ENCODE peak calls at places on chromosomes 5 and 9, in four cellular contexts. M is HepG2, D is K562, O is WTC11. C is an unnamed sample.

GRCh38 chr9:76414656-76415055 is 20.4 kb upstream of the RFK start:
- DNase-seq in M (no peak), D (no peak), O (no peak), C (peak; percentile 48)

GRCh38 chr5:2740849-2741555 is 10.5 kb downstream of the IRX2 start:
- DNase-seq in M (no peak), D (no peak), O (no peak), C (no peak)

GRCh38 chr9:13026956-13027355 is 252.1 kb downstream of the LURAP1L start:
- DNase-seq in M (no peak), D (no peak), O (no peak), C (no peak)

GRCh38 chr9:90801507-90802289 is at the start of gene SYK:
- DNase-seq in M (no peak), D (peak; percentile 50), O (peak; percentile 67), C (no peak)

GRCh38 chr9:137305060-137305787 is 3.2 kb upstream of the NRARP start:
- DNase-seq in M (no peak), D (peak; percentile 43), O (peak; percentile 69), C (no peak)

GRCh38 chr9:93950619-93951601 is 4.2 kb downstream of the BARX1 start:
- DNase-seq in M (no peak), D (no peak), O (peak; percentile 62), C (no peak)

GRCh38 chr5:170266570-170267379 is 30.8 kb downstream of the LCP2 start:
- DNase-seq in M (no peak), D (no peak), O (no peak), C (no peak)

GRCh38 chr5:593511-593910 is 18.6 kb upstream of the CEP72 start:
- DNase-seq in M (no peak), D (no peak), O (no peak), C (no peak)

GRCh38 chr5:176162206-176162605 is 76.0 kb upstream of the SIMC1 start:
- DNase-seq in M (no peak), D (no peak), O (no peak), C (no peak)

GRCh38 chr9:98708933-98709911 is at the start of gene GABBR2:
- DNase-seq in M (no peak), D (peak; percentile 62), O (peak; percentile 61), C (no peak)

GRCh38 chr5:93593476-93594060 is 10.5 kb downstream of the NR2F1 start:
- DNase-seq in M (no peak), D (no peak), O (peak; percentile 51), C (no peak)

GRCh38 chr5:59093329-59093728 is 510.5 kb downstream of the RAB3C start:
- DNase-seq in M (no peak), D (no peak), O (no peak), C (no peak)

GRCh38 chr5:69105996-69106906 is 12.4 kb downstream of the SLC30A5 start:
- DNase-seq in M (no peak), D (no peak), O (no peak), C (no peak)

GRCh38 chr5:123223906-123224305 is 134.9 kb downstream of the PRDM6 start:
- DNase-seq in M (no peak), D (no peak), O (no peak), C (no peak)

GRCh38 chr5:141223112-141223783 is at the start of gene PCDHB14:
- DNase-seq in M (peak; percentile 45), D (no peak), O (no peak), C (no peak)

GRCh38 chr5:100175346-100175745 is 359.8 kb upstream of the FAM174A start:
- DNase-seq in M (no peak), D (no peak), O (no peak), C (no peak)
- TF ChIP-seq NR2C2 in M (no peak), D (no peak), O (no peak), C (no peak)

GRCh38 chr9:6757988-6758417 is 230 bp downstream of the KDM4C start:
- DNase-seq in M (no peak), D (peak; percentile 92), O (peak; percentile 97), C (no peak)

GRCh38 chr9:6759114-6759977 is 1.6 kb downstream of the KDM4C start:
- DNase-seq in M (peak; percentile 32), D (peak; percentile 16), O (no peak), C (peak; percentile 62)

GRCh38 chr9:6757132-6757987 is at the start of gene KDM4C:
- DNase-seq in M (peak; percentile 90), D (peak; percentile 65), O (peak; percentile 81), C (peak; percentile 88)

GRCh38 chr9:6761306-6761705 is 3.5 kb downstream of the KDM4C start:
- DNase-seq in M (no peak), D (no peak), O (no peak), C (no peak)

GRCh38 chr9:6758418-6759113 is 793 bp downstream of the KDM4C start:
- DNase-seq in M (peak; percentile 49), D (no peak), O (peak; percentile 56), C (no peak)
- TF ChIP-seq NR2C2 in M (no peak), D (no peak), O (no peak), C (no peak)

GRCh38 chr9:97518166-97518908 is 16.9 kb downstream of the TMOD1 start:
- DNase-seq in M (no peak), D (no peak), O (no peak), C (no peak)

GRCh38 chr9:97517331-97518089 is 16.0 kb downstream of the TMOD1 start:
- DNase-seq in M (no peak), D (peak; percentile 40), O (peak; percentile 13), C (no peak)

GRCh38 chr9:97516111-97516510 is 14.6 kb downstream of the TMOD1 start:
- DNase-seq in M (no peak), D (no peak), O (no peak), C (no peak)

GRCh38 chr9:97519441-97519970 is 18.0 kb downstream of the TMOD1 start:
- DNase-seq in M (no peak), D (no peak), O (no peak), C (no peak)

GRCh38 chr9:97518909-97519307 is 17.4 kb downstream of the TMOD1 start:
- DNase-seq in M (no peak), D (no peak), O (no peak), C (no peak)
- TF ChIP-seq NR2C2 in M (no peak), D (no peak), O (no peak), C (no peak)

GRCh38 chr5:108025957-108026356 is 355.2 kb upstream of the EFNA5 start:
- DNase-seq in M (no peak), D (no peak), O (no peak), C (no peak)

GRCh38 chr5:108025009-108025408 is 354.3 kb upstream of the EFNA5 start:
- DNase-seq in M (no peak), D (no peak), O (no peak), C (no peak)

GRCh38 chr5:108028883-108029282 is 353.0 kb downstream of the FBXL17 start:
- DNase-seq in M (no peak), D (no peak), O (no peak), C (no peak)

GRCh38 chr5:108028411-108028810 is 353.5 kb downstream of the FBXL17 start:
- DNase-seq in M (no peak), D (no peak), O (no peak), C (no peak)
- TF ChIP-seq NR2C2 in M (no peak), D (no peak), O (no peak), C (no peak)

GRCh38 chr9:124020520-124021384 is 9.2 kb downstream of the LHX2 start:
- DNase-seq in M (no peak), D (no peak), O (peak; percentile 52), C (no peak)
- TF ChIP-seq NR2C2 in M (no peak), D (no peak), O (no peak), C (no peak)

DNA sequence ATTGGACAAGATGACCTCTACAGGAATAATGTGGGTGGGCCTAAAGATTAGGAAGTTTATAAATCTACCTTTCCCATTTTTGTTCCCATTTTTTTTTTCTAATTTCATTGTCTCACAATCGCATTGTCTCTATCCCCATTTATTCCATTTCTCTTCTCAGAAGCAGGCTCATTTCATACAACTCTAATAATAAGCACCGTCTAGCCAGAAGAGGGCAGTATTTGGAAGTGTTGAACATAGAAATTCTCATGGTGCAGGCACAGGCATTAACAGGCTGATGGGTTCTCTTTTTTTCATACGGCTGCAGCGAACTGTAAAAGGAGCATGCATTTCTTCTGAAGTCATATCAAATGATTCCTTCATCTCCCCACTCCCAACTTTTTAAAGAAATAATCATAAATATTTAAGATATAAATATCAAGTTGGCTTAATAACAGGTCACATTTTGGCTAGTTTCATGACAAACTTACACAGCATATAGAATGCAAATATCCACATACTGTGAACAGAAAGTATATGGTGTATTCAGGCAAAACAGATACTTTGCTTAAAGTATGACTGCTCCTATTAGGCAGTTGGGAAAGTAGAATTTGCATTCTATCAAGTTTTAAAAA is 63.6 kb downstream of the ZNF474 start:
- DNase-seq in M (peak; percentile 44), D (peak; percentile 44), O (no peak), C (peak; percentile 11)
- TF ChIP-seq NR2C2 in M (no peak), D (no peak), O (no peak), C (no peak)

GRCh38 chr5:77850536-77851228 is 74.5 kb upstream of the TBCA start:
- DNase-seq in M (no peak), D (no peak), O (no peak), C (no peak)

GRCh38 chr5:77851229-77852067 is 75.3 kb upstream of the TBCA start:
- DNase-seq in M (no peak), D (no peak), O (peak; percentile 57), C (no peak)

GRCh38 chr5:77853353-77853907 is 77.3 kb upstream of the TBCA start:
- DNase-seq in M (no peak), D (no peak), O (no peak), C (no peak)

GRCh38 chr5:77852068-77852513 is 76.0 kb upstream of the TBCA start:
- DNase-seq in M (no peak), D (no peak), O (no peak), C (no peak)

GRCh38 chr5:77852514-77853352 is 76.6 kb upstream of the TBCA start:
- DNase-seq in M (no peak), D (no peak), O (peak; percentile 72), C (peak; percentile 80)
- TF ChIP-seq NR2C2 in M (no peak), D (no peak), O (no peak), C (no peak)

GRCh38 chr5:179235416-179236400 is 109.6 kb downstream of the ADAMTS2 start:
- DNase-seq in M (no peak), D (no peak), O (peak; percentile 4), C (no peak)
- TF ChIP-seq NR2C2 in M (no peak), D (no peak), O (no peak), C (no peak)

C was measured in GM12878.